ENCODE peak calls at places on chromosomes 7 and 10, in seven cellular contexts. J, W, U, V, G, M and Q are unnamed samples. For H3K4me1, the result is how much of the 10 kb centered on the place peaks cover.

GRCh38 chr10:77940627-77941026 is 14.1 kb upstream of the DLG5 start:
- DNase-seq in G (no peak), M (no peak), V (no peak), W (no peak), J (no peak), U (no peak), Q (no peak)

GRCh38 chr7:100901921-100902332 is 6.2 kb upstream of the ACHE start:
- DNase-seq in G (peak), J (no peak), W (no peak), V (no peak), U (no peak), M (no peak), Q (no peak)

GRCh38 chr7:136339464-136339863 is 362.3 kb upstream of the MTPN start:
- DNase-seq in V (no peak), W (no peak), J (no peak), G (no peak), M (no peak), U (no peak), Q (no peak)

GRCh38 chr10:118850418-118851061 is 95.8 kb upstream of the CACUL1 start:
- DNase-seq in G (peak), M (peak), U (peak), J (peak), V (peak), W (peak), Q (peak)

GRCh38 chr7:6272481-6273323 is at the start of gene CYTH3:
- DNase-seq in J (peak), V (peak), M (peak), W (peak), G (peak), U (peak), Q (peak)

GRCh38 chr7:2751086-2751485 is 63.1 kb downstream of the AMZ1 start:
- DNase-seq in W (no peak), M (no peak), G (no peak), J (no peak), V (no peak), U (no peak), Q (peak)

GRCh38 chr10:42951486-42952251 is 125.2 kb upstream of the RET start:
- DNase-seq in G (no peak), W (peak), J (peak), V (no peak), U (peak), M (no peak), Q (peak)

GRCh38 chr7:104431930-104432329 is 103.5 kb downstream of the LHFPL3 start:
- DNase-seq in J (peak), G (no peak), V (no peak), U (no peak), M (no peak), W (no peak), Q (peak)

GRCh38 chr7:124276005-124276606 is 243.2 kb upstream of the TMEM229A start:
- DNase-seq in M (peak), J (peak), V (peak), G (peak), W (peak), U (peak), Q (peak)

GRCh38 chr7:115574676-115575291 is 455.8 kb downstream of the TFEC start:
- DNase-seq in G (no peak), J (no peak), M (no peak), W (no peak), V (no peak), U (peak), Q (no peak)

GRCh38 chr10:29144126-29144525 is 144.7 kb upstream of the LYZL1 start:
- DNase-seq in G (no peak), J (no peak), M (no peak), V (no peak), W (no peak), U (no peak), Q (no peak)

GRCh38 chr10:11261687-11262086 is 244.0 kb downstream of the CELF2 start:
- DNase-seq in J (no peak), G (peak), M (no peak), W (no peak), U (no peak), V (no peak), Q (no peak)

GRCh38 chr10:129586897-129587443 is 119.9 kb downstream of the MGMT start:
- DNase-seq in V (no peak), U (no peak), M (peak), G (no peak), J (no peak), W (peak), Q (peak)

GRCh38 chr7:151964951-151965350 is 8.7 kb downstream of the GALNTL5 start:
- DNase-seq in G (no peak), U (no peak), J (no peak), W (no peak), V (no peak), M (no peak), Q (no peak)

GRCh38 chr10:79136227-79137005 is 67.7 kb downstream of the ZMIZ1 start:
- DNase-seq in J (no peak), U (no peak), V (no peak), M (peak), W (no peak), G (no peak), Q (no peak)

GRCh38 chr7:28682811-28683210 is 270.5 kb downstream of the CREB5 start:
- DNase-seq in U (no peak), G (no peak), M (no peak), W (no peak), J (no peak), V (no peak), Q (no peak)

GRCh38 chr10:100653957-100654834 is 91.2 kb upstream of the PAX2 start:
- DNase-seq in V (no peak), M (peak), G (no peak), U (peak), J (peak), W (no peak), Q (peak)
- H3K4me1 ChIP-seq in V (under half), M (under half), G (under half), U (under half), J (under half), W (under half), Q (under half)

GRCh38 chr10:114278140-114278883 is 39.3 kb downstream of the VWA2 start:
- DNase-seq in G (no peak), V (no peak), U (no peak), J (no peak), W (no peak), M (no peak), Q (no peak)
- TF ChIP-seq CTCF in G (no peak), V (no peak), U (no peak), J (no peak), W (no peak), M (no peak), Q (no peak)

GRCh38 chr10:14562615-14563214 is 212.0 kb downstream of the FAM107B start:
- DNase-seq in J (no peak), W (no peak), U (no peak), M (no peak), V (no peak), G (no peak), Q (no peak)
- H3K9ac ChIP-seq in J (no peak), W (no peak), U (no peak), M (no peak), V (no peak), G (no peak), Q (no peak)

DNA sequence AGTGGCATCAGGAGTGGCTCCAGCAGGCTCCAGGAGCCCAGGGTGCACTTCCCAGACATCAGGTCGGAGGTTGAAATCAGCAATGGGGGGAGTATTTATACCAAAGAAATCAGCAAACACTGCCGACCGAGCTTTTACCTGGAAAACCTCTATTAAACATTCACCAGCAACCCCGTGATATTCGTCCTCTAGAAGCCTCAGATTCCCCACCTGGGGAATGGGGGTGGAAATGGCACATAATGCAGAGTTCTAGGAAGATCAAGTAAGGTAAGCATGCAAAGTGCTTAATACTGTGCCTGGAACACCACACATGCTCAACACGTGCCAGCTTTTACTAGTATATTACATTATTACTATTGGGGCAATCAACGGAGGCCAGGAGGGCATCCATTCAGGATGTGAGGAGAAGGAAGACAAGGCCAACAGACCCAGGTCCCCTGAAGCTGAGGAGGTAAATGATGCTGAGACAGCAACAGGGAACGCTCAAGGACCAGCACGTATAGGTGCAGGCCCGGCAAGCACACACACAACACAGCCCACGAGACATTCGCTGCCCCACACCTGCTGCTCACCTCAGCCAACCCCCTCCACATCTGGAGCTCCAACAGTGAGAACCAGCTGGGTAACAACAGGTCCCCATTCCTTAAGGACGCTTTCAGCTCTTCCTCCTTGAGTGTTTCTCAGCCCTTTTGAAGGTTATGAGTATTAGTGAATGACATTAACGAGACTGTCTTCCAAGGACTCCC is 125.5 kb downstream of the TNS3 start:
- DNase-seq in U (no peak), J (no peak), M (no peak), W (no peak), V (no peak), G (no peak), Q (peak)
- H3K4me1 ChIP-seq in U (under half), J (under half), M (half or more), W (half or more), V (under half), G (under half), Q (under half)

GRCh38 chr7:24980695-24981543 is 941 bp upstream of the OSBPL3 start:
- DNase-seq in J (peak), W (peak), U (peak), M (peak), G (peak), V (peak), Q (peak)

GRCh38 chr7:24981544-24981951 is 1.6 kb upstream of the OSBPL3 start:
- DNase-seq in U (peak), M (peak), G (peak), V (peak), W (peak), J (peak), Q (peak)

GRCh38 chr7:24979863-24980694 is at the start of gene OSBPL3:
- DNase-seq in U (peak), W (peak), G (peak), J (peak), V (peak), M (peak), Q (peak)

GRCh38 chr7:24979470-24979862 is 512 bp downstream of the OSBPL3 start:
- DNase-seq in G (peak), U (no peak), M (peak), J (no peak), V (peak), W (peak), Q (peak)

GRCh38 chr7:24982917-24983316 is 2.9 kb upstream of the OSBPL3 start:
- DNase-seq in J (no peak), M (no peak), U (peak), V (no peak), W (peak), G (no peak), Q (peak)
- TF ChIP-seq CTCF in J (peak), M (peak), U (peak), V (no peak), W (peak), G (peak), Q (peak)

GRCh38 chr7:18206331-18206730 is 178.7 kb upstream of the PRPS1L1 start:
- DNase-seq in W (no peak), G (no peak), U (no peak), J (no peak), M (no peak), V (peak), Q (no peak)

GRCh38 chr7:18198868-18199267 is 171.2 kb upstream of the PRPS1L1 start:
- DNase-seq in J (no peak), M (no peak), V (no peak), U (no peak), G (no peak), W (no peak), Q (no peak)

GRCh38 chr7:18200855-18201254 is 173.2 kb upstream of the PRPS1L1 start:
- DNase-seq in J (no peak), M (no peak), V (no peak), U (no peak), G (no peak), W (no peak), Q (no peak)

GRCh38 chr7:18201349-18201748 is 173.7 kb upstream of the PRPS1L1 start:
- DNase-seq in W (no peak), G (no peak), J (no peak), V (no peak), M (no peak), U (no peak), Q (no peak)

GRCh38 chr7:18202315-18203045 is 174.8 kb upstream of the PRPS1L1 start:
- DNase-seq in J (no peak), M (no peak), V (no peak), G (peak), W (no peak), U (no peak), Q (no peak)
- H3K9ac ChIP-seq in J (no peak), M (no peak), V (no peak), G (no peak), W (no peak), U (no peak), Q (no peak)

GRCh38 chr10:22647244-22647643 is 67.1 kb downstream of the PIP4K2A start:
- DNase-seq in J (no peak), U (no peak), V (no peak), G (no peak), M (no peak), W (no peak), Q (no peak)

GRCh38 chr10:22649390-22649841 is 65.0 kb downstream of the PIP4K2A start:
- DNase-seq in G (no peak), W (no peak), U (no peak), J (no peak), M (no peak), V (peak), Q (no peak)

GRCh38 chr10:22649977-22650376 is 64.4 kb downstream of the PIP4K2A start:
- DNase-seq in M (no peak), J (no peak), G (no peak), W (no peak), U (no peak), V (no peak), Q (no peak)

GRCh38 chr10:22646291-22646926 is 68.0 kb downstream of the PIP4K2A start:
- DNase-seq in V (no peak), M (no peak), G (no peak), W (no peak), J (no peak), U (no peak), Q (no peak)

GRCh38 chr10:22648547-22648961 is 65.8 kb downstream of the PIP4K2A start:
- DNase-seq in W (no peak), J (no peak), M (peak), U (no peak), V (peak), G (no peak), Q (no peak)
- H3K4me1 ChIP-seq in W (under half), J (under half), M (under half), U (under half), V (under half), G (under half), Q (under half)

GRCh38 chr7:81482600-81483186 is 287.2 kb downstream of the HGF start:
- DNase-seq in V (peak), J (no peak), W (peak), U (peak), G (peak), M (peak), Q (no peak)
- TF ChIP-seq CTCF in V (peak), J (peak), W (peak), U (peak), G (peak), M (peak), Q (peak)

GRCh38 chr10:8245131-8246117 is 190.9 kb downstream of the GATA3 start:
- DNase-seq in V (no peak), U (no peak), J (no peak), M (no peak), G (no peak), W (no peak), Q (no peak)
- H3K9ac ChIP-seq in V (no peak), U (no peak), J (no peak), M (no peak), G (no peak), W (no peak), Q (no peak)